ENCODE peak calls at places on chromosome 18, in six cellular contexts. G is activated CD4-positive, alpha-beta T cell treated with anti-CD3 and anti-CD28 coated beads, Interleukin-2, amount 10 ng/mL, durations not matched to agents 7 days and 5 days; V is SHP77; T is T-helper 17 cell; A is skeletal muscle cell; M is fibroblast of pulmonary artery. F is an unnamed sample.

GRCh38 chr18:12287684-12288405 is 20.2 kb upstream of the TUBB6 start:
- DNase-seq in G (no peak), V (no peak), T (no peak), A (peak), M (peak), F (no peak)

GRCh38 chr18:55906533-55906932 is 318.5 kb upstream of the TCF4 start:
- DNase-seq in G (no peak), V (no peak), T (no peak), A (no peak), M (no peak), F (no peak)

GRCh38 chr18:74459877-74460276 is 2.8 kb upstream of the DIPK1C start:
- DNase-seq in G (no peak), V (no peak), T (no peak), A (no peak), M (no peak), F (no peak)

GRCh38 chr18:69830189-69830588 is 117.5 kb downstream of the CD226 start:
- DNase-seq in G (no peak), V (no peak), T (no peak), A (no peak), M (no peak), F (no peak)

GRCh38 chr18:10499230-10499629 is 26.6 kb upstream of the NAPG start:
- DNase-seq in G (no peak), V (no peak), T (no peak), A (no peak), M (no peak), F (no peak)

GRCh38 chr18:7155887-7156286 is 38.3 kb upstream of the LAMA1 start:
- DNase-seq in G (no peak), V (no peak), T (no peak), A (no peak), M (no peak), F (no peak)

GRCh38 chr18:32915526-32915925 is 142.7 kb upstream of the KLHL14 start:
- DNase-seq in G (no peak), V (no peak), T (no peak), A (no peak), M (no peak), F (no peak)

GRCh38 chr18:48249841-48250240 is 159.3 kb downstream of the ZBTB7C start:
- DNase-seq in G (no peak), V (no peak), T (no peak), A (no peak), M (no peak), F (no peak)

GRCh38 chr18:8747440-8747937 is 42.1 kb downstream of the MTCL1 start:
- DNase-seq in G (no peak), V (no peak), T (no peak), A (peak), M (peak), F (no peak)

GRCh38 chr18:75309564-75309963 is 99.0 kb downstream of the TSHZ1 start:
- DNase-seq in G (no peak), V (no peak), T (no peak), A (no peak), M (no peak), F (no peak)

GRCh38 chr18:74944676-74945075 is 264.3 kb downstream of the PTGR3 start:
- DNase-seq in G (no peak), V (peak), T (no peak), A (no peak), M (no peak), F (no peak)

GRCh38 chr18:68439672-68440071 is 275.2 kb downstream of the TMX3 start:
- DNase-seq in G (no peak), V (no peak), T (no peak), A (no peak), M (peak), F (no peak)

GRCh38 chr18:9135912-9136314 is 668 bp upstream of the ANKRD12 start:
- DNase-seq in G (no peak), V (peak), T (peak), A (no peak), M (peak), F (no peak)

GRCh38 chr18:79392226-79392625 is 3.5 kb upstream of the NFATC1 start:
- DNase-seq in G (no peak), V (no peak), T (no peak), A (no peak), M (no peak), F (no peak)

GRCh38 chr18:22342625-22343024 is 75.1 kb downstream of the CTAGE1 start:
- DNase-seq in G (no peak), V (no peak), T (no peak), A (no peak), M (peak), F (peak)

GRCh38 chr18:23864620-23865019 is 149.9 kb upstream of the TTC39C start:
- DNase-seq in G (peak), V (no peak), T (no peak), A (no peak), M (no peak), F (peak)

GRCh38 chr18:37545461-37545860 is 20.1 kb downstream of the CELF4 start:
- DNase-seq in G (no peak), V (no peak), T (no peak), A (no peak), M (no peak), F (no peak)

GRCh38 chr18:48044944-48045343 is 114.5 kb upstream of the SMAD2 start:
- DNase-seq in G (no peak), V (no peak), T (no peak), A (no peak), M (no peak), F (no peak)

GRCh38 chr18:10015288-10015701 is 101.5 kb downstream of the VAPA start:
- DNase-seq in G (no peak), V (no peak), T (no peak), A (no peak), M (peak), F (no peak)

GRCh38 chr18:45837283-45838070 is 12.0 kb downstream of the SIGLEC15 start:
- DNase-seq in G (peak), V (peak), T (peak), A (peak), M (peak), F (no peak)

GRCh38 chr18:58805482-58806187 is 59.0 kb upstream of the ZNF532 start:
- DNase-seq in G (no peak), V (no peak), T (no peak), A (no peak), M (no peak), F (no peak)

GRCh38 chr18:23272498-23273232 is 137.4 kb downstream of the CABLES1 start:
- DNase-seq in G (no peak), V (no peak), T (no peak), A (no peak), M (no peak), F (no peak)

GRCh38 chr18:10408131-10408530 is 46.3 kb upstream of the APCDD1 start:
- DNase-seq in G (no peak), V (no peak), T (no peak), A (no peak), M (no peak), F (no peak)

GRCh38 chr18:22470511-22471181 is 52.9 kb upstream of the CTAGE1 start:
- DNase-seq in G (no peak), V (no peak), T (no peak), A (no peak), M (peak), F (no peak)

GRCh38 chr18:50218432-50219197 is 23.7 kb upstream of the MYO5B start:
- DNase-seq in G (peak), V (peak), T (peak), A (no peak), M (peak), F (no peak)

GRCh38 chr18:5895886-5896740 is 791 bp upstream of the TMEM200C start:
- DNase-seq in G (no peak), V (peak), T (no peak), A (no peak), M (no peak), F (no peak)

GRCh38 chr18:51478908-51479307 is 281.4 kb upstream of the MEX3C start:
- DNase-seq in G (no peak), V (no peak), T (no peak), A (no peak), M (no peak), F (no peak)